ENCODE peak calls at places on chromosomes 3 and 15, in eight cellular contexts. One of them, this sample, is unnamed.

GRCh38 chr15:69394556-69395282 is 19.4 kb upstream of the KIF23 start:
- DNase-seq in ovary: peak
- DNase-seq in fibroblast of the aortic adventitia: peak
- DNase-seq in GM12865: peak
- DNase-seq in left ventricle myocardium inferior: peak
- DNase-seq in epithelial cell of proximal tubule: no peak
- DNase-seq in BE2C: peak
- DNase-seq in sigmoid colon: peak
- DNase-seq in this sample: peak

GRCh38 chr3:149480326-149481017 is 6.0 kb downstream of the TM4SF4 start:
- DNase-seq in ovary: peak
- DNase-seq in fibroblast of the aortic adventitia: peak
- DNase-seq in GM12865: peak
- DNase-seq in left ventricle myocardium inferior: peak
- DNase-seq in epithelial cell of proximal tubule: no peak
- DNase-seq in BE2C: peak
- DNase-seq in sigmoid colon: peak
- DNase-seq in this sample: peak

GRCh38 chr3:116337229-116337628 is 108.1 kb downstream of the LSAMP start:
- DNase-seq in ovary: no peak
- DNase-seq in fibroblast of the aortic adventitia: no peak
- DNase-seq in GM12865: no peak
- DNase-seq in left ventricle myocardium inferior: no peak
- DNase-seq in epithelial cell of proximal tubule: no peak
- DNase-seq in BE2C: no peak
- DNase-seq in sigmoid colon: no peak
- DNase-seq in this sample: no peak

GRCh38 chr3:186021673-186022362 is 84.0 kb upstream of the TRA2B start:
- DNase-seq in ovary: no peak
- DNase-seq in fibroblast of the aortic adventitia: peak
- DNase-seq in GM12865: no peak
- DNase-seq in left ventricle myocardium inferior: no peak
- DNase-seq in epithelial cell of proximal tubule: peak
- DNase-seq in BE2C: no peak
- DNase-seq in sigmoid colon: no peak
- DNase-seq in this sample: no peak

GRCh38 chr3:139718415-139718814 is 40.6 kb upstream of the NMNAT3 start:
- DNase-seq in ovary: peak
- DNase-seq in fibroblast of the aortic adventitia: peak
- DNase-seq in GM12865: no peak
- DNase-seq in left ventricle myocardium inferior: peak
- DNase-seq in epithelial cell of proximal tubule: no peak
- DNase-seq in BE2C: peak
- DNase-seq in sigmoid colon: no peak
- DNase-seq in this sample: peak

GRCh38 chr15:83471307-83471866 is 24.2 kb downstream of the SH3GL3 start:
- DNase-seq in ovary: no peak
- DNase-seq in fibroblast of the aortic adventitia: no peak
- DNase-seq in GM12865: no peak
- DNase-seq in left ventricle myocardium inferior: no peak
- DNase-seq in epithelial cell of proximal tubule: no peak
- DNase-seq in BE2C: no peak
- DNase-seq in sigmoid colon: no peak
- DNase-seq in this sample: no peak

GRCh38 chr3:126348308-126348920 is 8.8 kb downstream of the KLF15 start:
- DNase-seq in ovary: peak
- DNase-seq in fibroblast of the aortic adventitia: no peak
- DNase-seq in GM12865: no peak
- DNase-seq in left ventricle myocardium inferior: no peak
- DNase-seq in epithelial cell of proximal tubule: no peak
- DNase-seq in BE2C: no peak
- DNase-seq in sigmoid colon: no peak
- DNase-seq in this sample: peak

GRCh38 chr3:112751564-112751963 is 95.1 kb downstream of the CD200R1L start:
- DNase-seq in ovary: no peak
- DNase-seq in fibroblast of the aortic adventitia: no peak
- DNase-seq in GM12865: no peak
- DNase-seq in left ventricle myocardium inferior: no peak
- DNase-seq in epithelial cell of proximal tubule: no peak
- DNase-seq in BE2C: no peak
- DNase-seq in sigmoid colon: no peak
- DNase-seq in this sample: no peak

GRCh38 chr15:25688166-25688565 is 175.0 kb downstream of the ATP10A start:
- DNase-seq in ovary: no peak
- DNase-seq in fibroblast of the aortic adventitia: no peak
- DNase-seq in GM12865: no peak
- DNase-seq in left ventricle myocardium inferior: no peak
- DNase-seq in epithelial cell of proximal tubule: no peak
- DNase-seq in BE2C: no peak
- DNase-seq in sigmoid colon: peak
- DNase-seq in this sample: no peak

GRCh38 chr15:99467338-99467720 is 98.5 kb upstream of the MEF2A start:
- DNase-seq in ovary: no peak
- DNase-seq in fibroblast of the aortic adventitia: no peak
- DNase-seq in GM12865: no peak
- DNase-seq in left ventricle myocardium inferior: no peak
- DNase-seq in epithelial cell of proximal tubule: no peak
- DNase-seq in BE2C: no peak
- DNase-seq in sigmoid colon: peak
- DNase-seq in this sample: no peak

GRCh38 chr3:18382760-18383369 is 42.3 kb downstream of the SATB1 start:
- DNase-seq in ovary: no peak
- DNase-seq in fibroblast of the aortic adventitia: no peak
- DNase-seq in GM12865: no peak
- DNase-seq in left ventricle myocardium inferior: no peak
- DNase-seq in epithelial cell of proximal tubule: no peak
- DNase-seq in BE2C: no peak
- DNase-seq in sigmoid colon: no peak
- DNase-seq in this sample: no peak

GRCh38 chr3:98406034-98406433 is 15.6 kb downstream of the OR5K3 start:
- DNase-seq in ovary: no peak
- DNase-seq in fibroblast of the aortic adventitia: no peak
- DNase-seq in GM12865: no peak
- DNase-seq in left ventricle myocardium inferior: no peak
- DNase-seq in epithelial cell of proximal tubule: no peak
- DNase-seq in BE2C: no peak
- DNase-seq in sigmoid colon: no peak
- DNase-seq in this sample: no peak

GRCh38 chr3:112807685-112808084 is 39.0 kb downstream of the CD200R1L start:
- DNase-seq in ovary: no peak
- DNase-seq in fibroblast of the aortic adventitia: no peak
- DNase-seq in GM12865: no peak
- DNase-seq in left ventricle myocardium inferior: no peak
- DNase-seq in epithelial cell of proximal tubule: no peak
- DNase-seq in BE2C: no peak
- DNase-seq in sigmoid colon: no peak
- DNase-seq in this sample: no peak

GRCh38 chr15:26670116-26670515 is 102.8 kb downstream of the GABRB3 start:
- DNase-seq in ovary: no peak
- DNase-seq in fibroblast of the aortic adventitia: no peak
- DNase-seq in GM12865: no peak
- DNase-seq in left ventricle myocardium inferior: no peak
- DNase-seq in epithelial cell of proximal tubule: no peak
- DNase-seq in BE2C: no peak
- DNase-seq in sigmoid colon: no peak
- DNase-seq in this sample: no peak

GRCh38 chr15:93035953-93036810 is 52.8 kb downstream of the RGMA start:
- DNase-seq in ovary: peak
- DNase-seq in fibroblast of the aortic adventitia: peak
- DNase-seq in GM12865: peak
- DNase-seq in left ventricle myocardium inferior: no peak
- DNase-seq in epithelial cell of proximal tubule: no peak
- DNase-seq in BE2C: peak
- DNase-seq in sigmoid colon: peak
- DNase-seq in this sample: peak

GRCh38 chr3:100882571-100882981 is 110.6 kb downstream of the ABI3BP start:
- DNase-seq in ovary: no peak
- DNase-seq in fibroblast of the aortic adventitia: peak
- DNase-seq in GM12865: no peak
- DNase-seq in left ventricle myocardium inferior: no peak
- DNase-seq in epithelial cell of proximal tubule: no peak
- DNase-seq in BE2C: no peak
- DNase-seq in sigmoid colon: no peak
- DNase-seq in this sample: peak

GRCh38 chr15:43067717-43068461 is 37.9 kb downstream of the UBR1 start:
- DNase-seq in ovary: no peak
- DNase-seq in fibroblast of the aortic adventitia: peak
- DNase-seq in GM12865: peak
- DNase-seq in left ventricle myocardium inferior: no peak
- DNase-seq in epithelial cell of proximal tubule: no peak
- DNase-seq in BE2C: no peak
- DNase-seq in sigmoid colon: no peak
- DNase-seq in this sample: peak

GRCh38 chr3:120475722-120476385 is 25.1 kb upstream of the FSTL1 start:
- DNase-seq in ovary: no peak
- DNase-seq in fibroblast of the aortic adventitia: no peak
- DNase-seq in GM12865: no peak
- DNase-seq in left ventricle myocardium inferior: no peak
- DNase-seq in epithelial cell of proximal tubule: no peak
- DNase-seq in BE2C: no peak
- DNase-seq in sigmoid colon: no peak
- DNase-seq in this sample: no peak

GRCh38 chr3:120473896-120474675 is 23.3 kb upstream of the FSTL1 start:
- DNase-seq in ovary: no peak
- DNase-seq in fibroblast of the aortic adventitia: no peak
- DNase-seq in GM12865: no peak
- DNase-seq in left ventricle myocardium inferior: no peak
- DNase-seq in epithelial cell of proximal tubule: no peak
- DNase-seq in BE2C: no peak
- DNase-seq in sigmoid colon: no peak
- DNase-seq in this sample: no peak

GRCh38 chr3:120472121-120472844 is 21.5 kb upstream of the FSTL1 start:
- DNase-seq in ovary: no peak
- DNase-seq in fibroblast of the aortic adventitia: no peak
- DNase-seq in GM12865: no peak
- DNase-seq in left ventricle myocardium inferior: no peak
- DNase-seq in epithelial cell of proximal tubule: no peak
- DNase-seq in BE2C: no peak
- DNase-seq in sigmoid colon: no peak
- DNase-seq in this sample: no peak

GRCh38 chr3:120471643-120472042 is 20.9 kb upstream of the FSTL1 start:
- DNase-seq in ovary: no peak
- DNase-seq in fibroblast of the aortic adventitia: peak
- DNase-seq in GM12865: no peak
- DNase-seq in left ventricle myocardium inferior: no peak
- DNase-seq in epithelial cell of proximal tubule: no peak
- DNase-seq in BE2C: no peak
- DNase-seq in sigmoid colon: no peak
- DNase-seq in this sample: peak

GRCh38 chr3:120473389-120473788 is 22.6 kb upstream of the FSTL1 start:
- DNase-seq in ovary: no peak
- DNase-seq in fibroblast of the aortic adventitia: peak
- DNase-seq in GM12865: no peak
- DNase-seq in left ventricle myocardium inferior: no peak
- DNase-seq in epithelial cell of proximal tubule: no peak
- DNase-seq in BE2C: no peak
- DNase-seq in sigmoid colon: no peak
- DNase-seq in this sample: no peak
- H3K4me3 ChIP-seq in ovary: no peak
- H3K4me3 ChIP-seq in fibroblast of the aortic adventitia: no peak
- H3K4me3 ChIP-seq in GM12865: no peak
- H3K4me3 ChIP-seq in left ventricle myocardium inferior: no peak
- H3K4me3 ChIP-seq in epithelial cell of proximal tubule: no peak
- H3K4me3 ChIP-seq in BE2C: no peak
- H3K4me3 ChIP-seq in sigmoid colon: no peak
- H3K4me3 ChIP-seq in this sample: no peak

GRCh38 chr3:20101041-20101440 is 60.8 kb downstream of the KAT2B start:
- DNase-seq in ovary: no peak
- DNase-seq in fibroblast of the aortic adventitia: no peak
- DNase-seq in GM12865: no peak
- DNase-seq in left ventricle myocardium inferior: no peak
- DNase-seq in epithelial cell of proximal tubule: no peak
- DNase-seq in BE2C: no peak
- DNase-seq in sigmoid colon: no peak
- DNase-seq in this sample: no peak
- TF ChIP-seq CTCF in ovary: no peak
- TF ChIP-seq CTCF in fibroblast of the aortic adventitia: no peak
- TF ChIP-seq CTCF in GM12865: no peak
- TF ChIP-seq CTCF in left ventricle myocardium inferior: no peak
- TF ChIP-seq CTCF in epithelial cell of proximal tubule: no peak
- TF ChIP-seq CTCF in BE2C: no peak
- TF ChIP-seq CTCF in sigmoid colon: no peak
- TF ChIP-seq CTCF in this sample: no peak

DNA sequence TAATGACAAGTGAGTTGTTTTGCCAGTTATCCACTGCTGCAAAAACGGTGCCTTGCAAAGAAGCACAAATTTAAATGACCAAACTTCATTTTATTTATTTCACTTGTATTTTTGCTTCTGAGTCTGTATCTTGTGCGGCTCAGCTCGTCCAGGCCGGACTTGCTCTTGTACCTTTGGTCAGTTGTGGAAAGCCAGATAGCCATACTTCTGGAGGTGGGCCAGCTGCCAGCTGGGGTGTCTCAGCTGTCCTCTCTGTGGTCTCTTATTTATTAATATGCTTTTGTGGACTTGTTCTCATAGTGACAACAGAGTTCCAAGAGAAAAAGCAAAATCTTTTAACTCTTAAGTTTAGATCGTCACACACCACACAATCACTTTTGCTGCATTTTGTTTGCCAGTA is 87.7 kb downstream of the IL1RAP start:
- DNase-seq in ovary: peak
- DNase-seq in fibroblast of the aortic adventitia: no peak
- DNase-seq in GM12865: no peak
- DNase-seq in left ventricle myocardium inferior: peak
- DNase-seq in epithelial cell of proximal tubule: no peak
- DNase-seq in BE2C: no peak
- DNase-seq in sigmoid colon: no peak
- DNase-seq in this sample: peak
- H3K4me3 ChIP-seq in ovary: no peak
- H3K4me3 ChIP-seq in fibroblast of the aortic adventitia: no peak
- H3K4me3 ChIP-seq in GM12865: no peak
- H3K4me3 ChIP-seq in left ventricle myocardium inferior: no peak
- H3K4me3 ChIP-seq in epithelial cell of proximal tubule: no peak
- H3K4me3 ChIP-seq in BE2C: no peak
- H3K4me3 ChIP-seq in sigmoid colon: no peak
- H3K4me3 ChIP-seq in this sample: no peak

GRCh38 chr3:102673271-102674115 is 238.7 kb downstream of the ZPLD1 start:
- DNase-seq in ovary: peak
- DNase-seq in fibroblast of the aortic adventitia: peak
- DNase-seq in GM12865: peak
- DNase-seq in left ventricle myocardium inferior: peak
- DNase-seq in epithelial cell of proximal tubule: peak
- DNase-seq in BE2C: peak
- DNase-seq in sigmoid colon: peak
- DNase-seq in this sample: peak

GRCh38 chr3:102668247-102668646 is 233.4 kb downstream of the ZPLD1 start:
- DNase-seq in ovary: no peak
- DNase-seq in fibroblast of the aortic adventitia: no peak
- DNase-seq in GM12865: no peak
- DNase-seq in left ventricle myocardium inferior: no peak
- DNase-seq in epithelial cell of proximal tubule: no peak
- DNase-seq in BE2C: no peak
- DNase-seq in sigmoid colon: no peak
- DNase-seq in this sample: no peak

GRCh38 chr3:102674284-102674683 is 239.5 kb downstream of the ZPLD1 start:
- DNase-seq in ovary: no peak
- DNase-seq in fibroblast of the aortic adventitia: no peak
- DNase-seq in GM12865: no peak
- DNase-seq in left ventricle myocardium inferior: no peak
- DNase-seq in epithelial cell of proximal tubule: no peak
- DNase-seq in BE2C: no peak
- DNase-seq in sigmoid colon: no peak
- DNase-seq in this sample: no peak

GRCh38 chr3:102676424-102676823 is 241.6 kb downstream of the ZPLD1 start:
- DNase-seq in ovary: no peak
- DNase-seq in fibroblast of the aortic adventitia: no peak
- DNase-seq in GM12865: no peak
- DNase-seq in left ventricle myocardium inferior: no peak
- DNase-seq in epithelial cell of proximal tubule: no peak
- DNase-seq in BE2C: no peak
- DNase-seq in sigmoid colon: no peak
- DNase-seq in this sample: no peak

GRCh38 chr3:102671005-102671404 is 236.2 kb downstream of the ZPLD1 start:
- DNase-seq in ovary: no peak
- DNase-seq in fibroblast of the aortic adventitia: no peak
- DNase-seq in GM12865: no peak
- DNase-seq in left ventricle myocardium inferior: no peak
- DNase-seq in epithelial cell of proximal tubule: no peak
- DNase-seq in BE2C: no peak
- DNase-seq in sigmoid colon: no peak
- DNase-seq in this sample: no peak
- TF ChIP-seq CTCF in ovary: no peak
- TF ChIP-seq CTCF in fibroblast of the aortic adventitia: no peak
- TF ChIP-seq CTCF in GM12865: no peak
- TF ChIP-seq CTCF in left ventricle myocardium inferior: no peak
- TF ChIP-seq CTCF in epithelial cell of proximal tubule: no peak
- TF ChIP-seq CTCF in BE2C: no peak
- TF ChIP-seq CTCF in sigmoid colon: no peak
- TF ChIP-seq CTCF in this sample: no peak

This sample was measured in cardiac muscle cell.